ENCODE peak calls at places on chromosomes 5 and 9, in four cellular contexts. D, I, U and R are unnamed samples.

GRCh38 chr5:152864993-152865392 is 459.9 kb upstream of the NMUR2 start:
- DNase-seq in D (no peak), I (no peak), U (no peak), R (peak; percentile 15)

GRCh38 chr9:78026947-78027346 is 4.7 kb downstream of the GNAQ start:
- DNase-seq in D (no peak), I (no peak), U (peak; percentile 55), R (no peak)

GRCh38 chr9:23747088-23747748 is 78.8 kb downstream of the ELAVL2 start:
- DNase-seq in D (no peak), I (no peak), U (no peak), R (no peak)

GRCh38 chr9:17613723-17614122 is 34.9 kb downstream of the SH3GL2 start:
- DNase-seq in D (no peak), I (peak; percentile 86), U (peak; percentile 87), R (peak; percentile 92)

GRCh38 chr5:165076686-165077085 is 1571.3 kb downstream of the MAT2B start:
- DNase-seq in D (no peak), I (no peak), U (no peak), R (peak; percentile 2)

GRCh38 chr5:103827976-103828375 is 265.4 kb upstream of the NUDT12 start:
- DNase-seq in D (no peak), I (no peak), U (no peak), R (no peak)

GRCh38 chr5:33837301-33837700 is 54.5 kb downstream of the ADAMTS12 start:
- DNase-seq in D (no peak), I (no peak), U (peak; percentile 41), R (peak; percentile 30)

GRCh38 chr9:124553738-124554137 is 46.5 kb upstream of the NR5A1 start:
- DNase-seq in D (no peak), I (peak; percentile 77), U (peak; percentile 97), R (peak; percentile 87)

GRCh38 chr9:122016789-122017188 is 76.3 kb downstream of the TTLL11 start:
- DNase-seq in D (no peak), I (no peak), U (no peak), R (no peak)

GRCh38 chr5:109038209-109038840 is 290.6 kb downstream of the FER start:
- DNase-seq in D (no peak), I (no peak), U (no peak), R (no peak)

GRCh38 chr9:133656211-133657119 is 20.3 kb downstream of the DBH start:
- DNase-seq in D (peak; percentile 21), I (no peak), U (no peak), R (no peak)

GRCh38 chr5:146706321-146706972 is 172.1 kb downstream of the PPP2R2B start:
- DNase-seq in D (no peak), I (no peak), U (no peak), R (no peak)

GRCh38 chr5:153779852-153780251 is 258.9 kb downstream of the FAM114A2 start:
- DNase-seq in D (no peak), I (no peak), U (no peak), R (no peak)

GRCh38 chr9:27460225-27461023 is 63.7 kb upstream of the IFNK start:
- DNase-seq in D (no peak), I (no peak), U (no peak), R (peak; percentile 20)

GRCh38 chr9:128216781-128217553 is 13.8 kb downstream of the DNM1 start:
- DNase-seq in D (no peak), I (no peak), U (no peak), R (no peak)

GRCh38 chr5:84688566-84688965 is 303.9 kb upstream of the EDIL3 start:
- DNase-seq in D (no peak), I (peak; percentile 96), U (peak; percentile 99), R (peak; percentile 85)

GRCh38 chr9:97773723-97774122 is 76.6 kb upstream of the XPA start:
- DNase-seq in D (no peak), I (peak; percentile 32), U (peak; percentile 49), R (peak; percentile 85)

GRCh38 chr9:73451003-73451402 is 299.3 kb downstream of the ANXA1 start:
- DNase-seq in D (no peak), I (no peak), U (peak; percentile 14), R (peak; percentile 43)

GRCh38 chr5:163893301-163893700 is 387.9 kb downstream of the MAT2B start:
- DNase-seq in D (no peak), I (no peak), U (peak; percentile 59), R (no peak)

GRCh38 chr9:78860806-78861475 is 564.0 kb downstream of the PSAT1 start:
- DNase-seq in D (no peak), I (peak; percentile 65), U (peak; percentile 85), R (no peak)

GRCh38 chr9:134314039-134314949 is 12.0 kb upstream of the RXRA start:
- DNase-seq in D (no peak), I (no peak), U (no peak), R (no peak)

GRCh38 chr9:118059520-118060278 is 355.5 kb downstream of the TLR4 start:
- DNase-seq in D (no peak), I (peak; percentile 37), U (peak; percentile 10), R (peak; percentile 65)

GRCh38 chr9:126028746-126029145 is 281.6 kb downstream of the PBX3 start:
- DNase-seq in D (no peak), I (no peak), U (no peak), R (no peak)

GRCh38 chr5:54450542-54450941 is 5.0 kb upstream of the HSPB3 start:
- DNase-seq in D (no peak), I (no peak), U (no peak), R (no peak)

GRCh38 chr5:43425965-43426364 is 13.8 kb upstream of the CCL28 start:
- DNase-seq in D (no peak), I (peak; percentile 94), U (peak; percentile 98), R (peak; percentile 83)

GRCh38 chr9:95316274-95316673 is 1.2 kb downstream of the FANCC start:
- DNase-seq in D (no peak), I (no peak), U (no peak), R (no peak)